ENCODE peak calls at places on chromosomes 1 and 21, in eight cellular contexts. M is choroid plexus epithelial cell, W is right lobe of liver, T is lower leg skin, G is IMR-90, H is endothelial cell, P is HFF-Myc, C is HFFc6. J is an unnamed sample.

GRCh38 chr1:217140041-217140901 is 417.0 kb upstream of the ESRRG start:
- DNase-seq in M (no peak), G (no peak), T (no peak), P (no peak), W (no peak), H (no peak), C (no peak), J (no peak)

GRCh38 chr21:27586326-27586725 is 619.4 kb upstream of the ADAMTS5 start:
- DNase-seq in G (no peak), W (no peak), P (no peak), T (no peak), M (no peak), C (no peak), H (no peak), J (no peak)

GRCh38 chr1:29801561-29801973 is 565.2 kb downstream of the PTPRU start:
- DNase-seq in T (peak), H (no peak), W (no peak), C (no peak), G (no peak), P (no peak), M (no peak), J (no peak)

GRCh38 chr21:14591882-14592281 is 45.8 kb upstream of the SAMSN1 start:
- DNase-seq in P (no peak), M (peak), C (no peak), G (no peak), H (no peak), T (no peak), W (peak), J (peak)

GRCh38 chr1:115227683-115228082 is 110.4 kb downstream of the NGF start:
- DNase-seq in M (peak), G (peak), T (no peak), P (no peak), H (no peak), W (no peak), C (peak), J (no peak)

GRCh38 chr1:72281144-72281543 is 1.2 kb downstream of the NEGR1 start:
- DNase-seq in H (no peak), C (peak), M (peak), W (no peak), T (no peak), G (peak), P (no peak), J (no peak)

GRCh38 chr21:38136201-38136600 is 120.6 kb upstream of the KCNJ15 start:
- DNase-seq in C (peak), H (no peak), W (no peak), P (no peak), M (peak), G (peak), T (no peak), J (no peak)

GRCh38 chr1:185759061-185759460 is 24.9 kb downstream of the HMCN1 start:
- DNase-seq in T (no peak), G (peak), P (peak), W (no peak), M (peak), H (no peak), C (no peak), J (no peak)

GRCh38 chr1:86447198-86447790 is 21.4 kb upstream of the CLCA1 start:
- DNase-seq in M (no peak), W (no peak), G (no peak), T (no peak), P (no peak), C (no peak), H (no peak), J (no peak)

GRCh38 chr1:168365719-168366474 is 85.2 kb downstream of the TBX19 start:
- DNase-seq in T (no peak), P (no peak), M (peak), W (no peak), G (no peak), C (no peak), H (no peak), J (no peak)

GRCh38 chr1:54453509-54453908 is 47.3 kb upstream of the SSBP3 start:
- DNase-seq in M (no peak), P (no peak), T (no peak), W (no peak), C (no peak), H (no peak), G (no peak), J (no peak)

GRCh38 chr1:27538793-27539192 is 48.8 kb upstream of the WASF2 start:
- DNase-seq in W (no peak), T (no peak), M (peak), C (peak), H (no peak), G (peak), P (peak), J (no peak)

GRCh38 chr1:2785631-2786328 is 15.7 kb downstream of the TTC34 start:
- DNase-seq in W (peak), T (peak), M (no peak), H (no peak), C (no peak), G (no peak), P (no peak), J (no peak)

GRCh38 chr1:167683641-167684502 is 37.9 kb upstream of the MPZL1 start:
- DNase-seq in W (no peak), G (peak), H (peak), M (peak), P (no peak), T (no peak), C (no peak), J (peak)

GRCh38 chr1:248861621-248862020 is 2.7 kb upstream of the ZNF692 start:
- DNase-seq in T (no peak), G (no peak), C (no peak), H (no peak), M (no peak), W (no peak), P (no peak), J (no peak)

GRCh38 chr1:22126531-22126930 is 16.4 kb downstream of the WNT4 start:
- DNase-seq in H (no peak), G (no peak), T (no peak), P (no peak), W (no peak), M (no peak), C (no peak), J (no peak)

GRCh38 chr1:227351443-227351842 is 33.2 kb upstream of the CDC42BPA start:
- DNase-seq in W (no peak), C (peak), T (no peak), P (no peak), H (no peak), G (peak), M (no peak), J (no peak)

GRCh38 chr1:226512076-226512728 is 36.4 kb upstream of the STUM start:
- DNase-seq in P (no peak), H (no peak), C (no peak), T (peak), M (no peak), W (no peak), G (no peak), J (no peak)

GRCh38 chr1:221246067-221246466 is 366.8 kb downstream of the HLX start:
- DNase-seq in P (no peak), T (no peak), H (no peak), W (no peak), C (no peak), G (no peak), M (no peak), J (no peak)

GRCh38 chr1:53616511-53616910 is 122.5 kb downstream of the GLIS1 start:
- DNase-seq in T (peak), P (no peak), W (peak), G (no peak), M (no peak), C (no peak), H (no peak), J (no peak)

GRCh38 chr1:246572795-246573194 is 6.5 kb downstream of the CNST start:
- DNase-seq in P (no peak), T (no peak), C (no peak), G (no peak), H (no peak), M (no peak), W (no peak), J (no peak)

GRCh38 chr1:221839794-221840395 is 98.0 kb upstream of the DUSP10 start:
- DNase-seq in T (peak), W (peak), M (peak), P (no peak), G (peak), H (no peak), C (peak), J (peak)

GRCh38 chr1:48495166-48495565 is 23.2 kb upstream of the SPATA6 start:
- DNase-seq in G (no peak), M (no peak), H (no peak), W (no peak), P (no peak), C (peak), T (no peak), J (no peak)

GRCh38 chr1:185646202-185646683 is 87.9 kb upstream of the HMCN1 start:
- DNase-seq in T (no peak), P (peak), M (peak), W (no peak), G (peak), C (peak), H (peak), J (peak)

GRCh38 chr1:157963713-157964112 is 29.7 kb upstream of the KIRREL1 start:
- DNase-seq in C (peak), M (peak), G (peak), H (peak), P (no peak), T (peak), W (peak), J (peak)

GRCh38 chr1:169312084-169312954 is 55.3 kb downstream of the NME7 start:
- DNase-seq in W (no peak), C (peak), M (peak), G (peak), T (no peak), P (peak), H (no peak), J (no peak)

GRCh38 chr1:41317356-41317755 is 43.9 kb upstream of the FOXO6 start:
- DNase-seq in C (peak), H (no peak), W (no peak), T (no peak), G (no peak), M (no peak), P (no peak), J (no peak)

GRCh38 chr1:221611930-221612777 is 129.7 kb downstream of the DUSP10 start:
- DNase-seq in C (peak), P (peak), G (peak), T (peak), M (peak), H (no peak), W (no peak), J (peak)

GRCh38 chr1:90781429-90782020 is 64.4 kb upstream of the BARHL2 start:
- DNase-seq in M (no peak), H (no peak), P (no peak), T (no peak), G (no peak), C (no peak), W (no peak), J (no peak)

GRCh38 chr1:76336951-76337371 is 262.4 kb downstream of the ST6GALNAC3 start:
- DNase-seq in W (no peak), C (peak), P (peak), H (no peak), M (peak), G (peak), T (no peak), J (peak)

GRCh38 chr1:172647110-172647564 is 11.8 kb upstream of the FASLG start:
- DNase-seq in T (no peak), M (no peak), H (no peak), G (peak), C (no peak), P (no peak), W (no peak), J (no peak)

GRCh38 chr1:1058921-1059493 is 15.1 kb downstream of the RNF223 start:
- DNase-seq in M (no peak), W (no peak), C (no peak), H (peak), T (no peak), P (no peak), G (no peak), J (no peak)

GRCh38 chr1:41738475-41738874 is 180.2 kb downstream of the HIVEP3 start:
- DNase-seq in H (no peak), M (peak), G (peak), C (no peak), P (no peak), W (no peak), T (no peak), J (no peak)

DNA sequence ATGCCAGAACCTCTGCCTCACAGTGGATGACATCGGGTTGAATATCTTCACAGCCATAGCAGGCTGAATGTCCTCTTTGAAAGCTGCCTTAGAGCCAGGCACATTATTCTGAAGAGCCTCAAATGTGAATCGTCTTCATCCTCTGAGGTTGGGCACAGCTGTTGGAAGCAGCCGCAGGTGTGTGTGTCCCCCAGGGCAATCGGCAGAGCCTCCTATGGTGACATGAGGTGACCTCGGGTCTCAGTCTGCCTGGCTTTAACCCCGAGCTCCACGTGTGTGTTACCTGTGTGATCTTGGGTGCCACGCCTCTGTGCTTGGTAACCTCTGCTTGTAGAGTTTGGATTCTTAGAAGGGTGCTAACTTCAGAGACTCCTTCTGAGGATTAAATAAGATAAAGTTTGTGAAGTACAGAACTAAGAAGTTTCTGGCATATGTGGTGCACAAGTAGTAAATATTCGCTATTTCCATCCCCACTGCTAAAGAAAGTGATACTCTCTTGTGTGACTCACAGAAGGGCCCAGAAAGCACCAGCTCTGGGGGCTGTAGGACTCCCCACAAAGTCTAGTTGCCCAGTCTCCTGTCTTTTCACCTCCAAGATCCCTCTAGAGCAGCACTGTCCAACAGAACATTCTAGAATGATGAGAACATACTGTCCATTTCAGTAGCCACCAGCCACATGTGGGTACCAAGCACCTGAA is 500.9 kb downstream of the NPHP4 start:
- DNase-seq in T (no peak), P (no peak), W (no peak), M (no peak), H (no peak), C (no peak), G (no peak), J (no peak)
- TF ChIP-seq CTCF in T (no peak), P (no peak), W (no peak), M (no peak), H (no peak), C (no peak), G (no peak), J (no peak)

DNA sequence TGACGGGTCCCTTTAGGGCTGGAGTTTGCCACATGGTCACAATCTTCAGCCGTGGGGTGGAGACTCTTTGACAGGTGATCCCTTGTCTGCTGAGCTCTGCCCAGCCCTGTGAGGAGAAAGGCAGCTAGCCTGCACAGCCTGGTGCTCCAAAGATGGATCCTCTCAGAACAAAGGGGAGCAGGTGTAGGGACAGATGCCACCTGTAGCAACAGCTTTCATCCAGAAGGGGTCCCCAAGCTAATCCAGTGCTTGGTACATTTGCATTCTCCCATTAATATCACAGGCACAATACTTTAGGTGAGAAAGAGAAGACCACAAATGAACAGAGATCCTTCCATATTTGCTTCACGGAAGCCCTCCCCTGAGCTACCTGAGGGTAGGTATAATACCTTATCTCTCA is 93.2 kb downstream of the CCDC185 start:
- DNase-seq in W (no peak), M (no peak), G (no peak), H (no peak), T (no peak), P (no peak), C (no peak), J (no peak)
- TF ChIP-seq CTCF in W (no peak), M (no peak), G (no peak), H (no peak), T (no peak), P (no peak), C (peak), J (no peak)

DNA sequence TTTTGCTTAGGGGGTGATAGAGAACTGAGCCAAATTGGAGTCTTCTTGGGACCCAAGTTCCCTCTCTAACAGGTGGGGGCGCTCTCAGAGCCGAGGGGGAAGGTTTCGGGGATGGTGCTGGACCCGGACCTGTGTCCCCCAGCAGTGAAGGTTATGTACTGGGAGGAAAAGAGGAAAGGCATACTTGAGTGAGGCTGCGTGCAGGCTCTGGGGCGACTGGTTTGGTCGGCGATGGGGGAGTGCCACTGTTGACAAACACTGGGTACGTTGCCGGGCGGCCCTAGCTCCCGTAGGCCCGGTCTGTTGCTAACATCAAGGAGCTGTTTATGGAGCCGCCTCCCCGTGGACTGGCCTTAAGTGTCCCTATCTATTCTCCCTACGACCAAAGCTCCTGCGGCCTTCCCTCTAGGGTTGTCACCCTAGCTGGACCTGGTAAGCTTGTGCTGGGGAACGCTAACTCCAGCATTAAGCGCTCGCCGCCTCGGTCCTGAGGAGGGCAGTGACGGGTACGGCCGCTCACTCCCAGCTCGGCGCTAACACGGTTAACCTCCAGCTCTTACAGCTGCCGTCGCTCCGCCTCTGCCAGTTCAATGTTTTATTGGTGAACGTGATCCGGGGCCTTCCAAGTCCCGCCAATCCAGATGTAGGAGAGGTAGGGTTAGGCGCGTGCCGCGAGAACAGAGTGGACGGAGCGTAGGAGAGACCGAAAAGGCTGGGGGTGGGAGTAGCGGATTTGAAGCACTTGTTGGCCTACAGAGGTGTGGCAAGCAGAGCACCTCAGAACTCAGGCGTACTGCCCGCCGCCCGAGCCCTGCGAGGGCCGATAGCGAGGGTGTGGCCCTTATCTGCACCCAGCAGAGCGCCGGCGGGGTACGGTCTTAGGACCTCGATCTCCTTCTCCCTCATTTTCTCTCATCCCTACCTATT is at the start of gene PPOX:
- DNase-seq in P (peak), H (peak), M (peak), T (peak), W (peak), C (peak), G (peak), J (peak)
- TF ChIP-seq CTCF in P (peak), H (peak), M (peak), T (no peak), W (peak), C (peak), G (peak), J (peak)

GRCh38 chr1:116360435-116361173 is 12.4 kb upstream of the ATP1A1 start:
- DNase-seq in P (no peak), W (no peak), H (no peak), C (no peak), G (peak), M (peak), T (no peak), J (no peak)
- TF ChIP-seq CTCF in P (no peak), W (peak), H (no peak), C (peak), G (peak), M (no peak), T (no peak), J (peak)

GRCh38 chr1:211918665-211919414 is 88.3 kb upstream of the LPGAT1 start:
- DNase-seq in T (no peak), G (no peak), C (no peak), W (no peak), M (no peak), H (no peak), P (no peak), J (no peak)
- TF ChIP-seq CTCF in T (no peak), G (no peak), C (no peak), W (no peak), M (no peak), H (no peak), P (no peak), J (no peak)

GRCh38 chr1:201882665-201883132 is 6.0 kb upstream of the SHISA4 start:
- DNase-seq in C (peak), G (peak), H (no peak), M (peak), W (no peak), T (peak), P (peak), J (no peak)
- TF ChIP-seq CTCF in C (peak), G (peak), H (no peak), M (peak), W (no peak), T (no peak), P (no peak), J (peak)

GRCh38 chr1:179115181-179115580 is 33.3 kb downstream of the TOR3A start:
- DNase-seq in P (no peak), C (no peak), M (no peak), T (no peak), H (no peak), G (peak), W (no peak), J (no peak)
- TF ChIP-seq CTCF in P (no peak), C (no peak), M (no peak), T (no peak), H (no peak), G (no peak), W (no peak), J (no peak)

DNA sequence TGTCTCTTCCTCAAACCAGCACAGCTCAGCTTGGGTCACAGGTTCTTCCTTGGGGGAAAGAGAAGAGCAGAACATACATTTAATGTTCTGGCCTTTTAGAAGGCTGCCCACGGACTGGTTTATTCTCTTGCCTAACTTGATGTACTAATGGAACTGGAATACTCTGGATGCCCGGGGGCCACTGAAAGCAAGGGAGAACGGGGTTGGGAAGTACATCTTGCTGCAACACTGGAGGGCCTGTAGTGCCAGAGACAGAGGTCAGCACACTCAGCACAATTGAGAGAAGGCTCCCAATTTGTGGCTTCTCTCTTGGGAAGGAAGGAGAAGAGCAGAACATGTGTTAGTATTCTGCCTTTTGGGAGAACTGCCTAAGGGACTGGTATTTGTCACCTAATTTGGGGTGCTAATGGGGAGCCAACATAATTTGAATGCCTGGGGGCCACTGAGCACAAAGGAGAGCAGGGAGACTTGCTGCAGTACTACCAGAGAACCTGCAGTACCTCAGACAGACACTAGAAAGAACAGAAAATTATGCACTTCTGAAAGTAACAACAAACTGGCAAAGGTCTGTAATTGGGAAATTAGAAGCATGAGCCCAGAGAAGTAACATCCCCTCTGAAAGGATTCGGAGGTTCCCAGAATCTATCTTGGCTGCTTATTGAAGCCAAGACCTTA is 14.1 kb downstream of the ZNF691 start:
- DNase-seq in T (no peak), P (no peak), M (peak), C (no peak), H (no peak), W (no peak), G (no peak), J (no peak)
- TF ChIP-seq CTCF in T (no peak), P (no peak), M (peak), C (peak), H (peak), W (peak), G (no peak), J (no peak)